ENCODE peak calls at places on chromosomes 11 and 22, in four cellular contexts. U is stomach, W is tibial artery, G is glutamatergic neuron. E is an unnamed sample.

GRCh38 chr11:109508185-109508584 is 86.2 kb downstream of the C11orf87 start:
- DNase-seq in U (no peak), W (no peak), G (no peak), E (no peak)

GRCh38 chr11:8707541-8708270 is 25.1 kb downstream of the RPL27A start:
- DNase-seq in G (no peak), U (no peak), W (peak; percentile 48), E (no peak)

GRCh38 chr11:58675344-58676155 is 53.1 kb downstream of the CNTF start:
- DNase-seq in G (peak; percentile 90), W (peak; percentile 69), U (peak; percentile 83), E (peak; percentile 68)

GRCh38 chr11:15688351-15688792 is 573.6 kb downstream of the INSC start:
- DNase-seq in W (peak; percentile 38), G (no peak), U (no peak), E (no peak)

GRCh38 chr11:79352304-79352703 is 88.5 kb downstream of the TENM4 start:
- DNase-seq in W (no peak), G (peak; percentile 36), U (no peak), E (no peak)

GRCh38 chr11:66112041-66112491 is 42.0 kb downstream of the PACS1 start:
- DNase-seq in W (no peak), G (peak; percentile 31), U (no peak), E (no peak)

GRCh38 chr11:118095967-118096367 is 9.2 kb upstream of the SMIM35 start:
- DNase-seq in W (no peak), G (no peak), U (no peak), E (no peak)

GRCh38 chr22:35892192-35892591 is 136.4 kb downstream of the RBFOX2 start:
- DNase-seq in U (no peak), G (no peak), W (no peak), E (no peak)

GRCh38 chr11:61874460-61874809 is 16.9 kb downstream of the FADS3 start:
- DNase-seq in W (no peak), G (no peak), U (no peak), E (no peak)

GRCh38 chr22:17738386-17739128 is 35.7 kb downstream of the BID start:
- DNase-seq in U (no peak), G (no peak), W (no peak), E (no peak)

GRCh38 chr22:25347752-25348102 is 128.3 kb downstream of the CRYBB2 start:
- DNase-seq in G (no peak), U (no peak), W (no peak), E (no peak)

GRCh38 chr22:49724030-49724892 is 103.4 kb downstream of the BRD1 start:
- DNase-seq in U (no peak), G (no peak), W (no peak), E (no peak)

GRCh38 chr11:111549869-111550203 is 9.3 kb downstream of the LAYN start:
- DNase-seq in U (no peak), W (no peak), G (no peak), E (no peak)

GRCh38 chr11:77377734-77378133 is 76.2 kb upstream of the GDPD4 start:
- DNase-seq in U (no peak), G (no peak), W (no peak), E (no peak)

DNA sequence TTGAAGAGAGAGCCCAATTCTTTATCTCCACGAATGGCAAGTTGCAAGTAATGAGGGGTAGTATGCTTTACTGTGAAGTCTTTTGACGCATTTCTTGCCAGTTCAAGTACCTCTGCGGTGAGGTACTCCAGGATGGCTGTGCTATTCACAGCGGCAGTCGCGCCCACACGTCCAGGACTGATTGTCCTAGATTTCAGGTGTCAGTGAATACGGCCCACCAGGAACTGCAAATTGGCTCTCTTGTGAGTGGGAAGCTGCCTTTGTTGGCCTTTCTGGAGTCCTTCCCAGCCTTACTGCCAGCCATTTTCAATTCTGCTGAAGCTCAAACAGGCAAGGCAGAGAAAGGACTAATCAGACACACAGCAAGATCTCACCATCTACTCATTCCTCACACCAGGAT is 8.5 kb downstream of the PPFIA1 start:
- DNase-seq in W (no peak), G (no peak), U (no peak), E (no peak)
- TF ChIP-seq CTCF in W (no peak), G (no peak), U (no peak), E (no peak)

GRCh38 chr11:44785856-44786606 is 59.3 kb downstream of the TSPAN18 start:
- DNase-seq in W (no peak), U (no peak), G (no peak), E (no peak)
- TF ChIP-seq CTCF in W (no peak), U (no peak), G (no peak), E (peak; percentile 28)

GRCh38 chr22:43270314-43270908 is 72.8 kb downstream of the SCUBE1 start:
- DNase-seq in G (no peak), U (no peak), W (no peak), E (no peak)
- TF ChIP-seq CTCF in G (no peak), U (no peak), W (no peak), E (peak; percentile 40)

DNA sequence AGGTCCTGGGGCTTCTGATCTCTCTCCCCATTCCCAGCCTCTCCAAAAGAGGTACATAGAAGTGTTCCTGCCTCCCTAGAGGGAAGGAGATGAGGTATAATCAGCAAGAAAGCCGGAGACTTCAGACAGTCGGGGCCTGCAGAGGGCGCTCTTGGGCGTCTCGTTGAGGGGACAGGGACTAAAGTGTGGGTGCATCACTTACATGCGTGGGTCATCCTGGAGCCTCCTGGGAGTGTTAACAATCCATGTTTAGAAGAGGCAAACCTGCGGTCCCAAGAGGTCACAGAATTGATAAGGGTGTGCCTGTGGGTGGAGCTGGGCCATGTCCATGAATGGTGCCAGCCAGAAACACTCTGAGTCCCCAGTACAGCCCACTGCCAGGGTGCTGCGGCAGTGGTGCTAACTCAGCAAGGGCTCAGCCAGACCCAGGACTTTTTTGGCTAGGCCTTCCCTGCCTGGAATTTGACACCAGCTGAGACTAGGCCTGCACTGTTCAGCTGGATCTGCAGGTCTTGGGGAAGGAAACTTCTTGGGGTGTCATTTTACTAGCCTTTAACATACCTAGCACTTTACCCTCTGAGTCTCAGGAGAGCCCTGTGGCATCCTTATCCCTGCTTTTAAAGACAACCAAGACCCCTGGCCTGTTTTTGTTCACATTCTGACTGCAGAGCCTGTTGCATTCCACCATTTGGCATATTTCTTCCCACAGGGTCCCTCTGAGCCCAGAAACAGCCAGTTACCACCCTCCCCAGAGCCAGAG is 5.5 kb downstream of the YDJC start:
- DNase-seq in W (no peak), U (no peak), G (peak; percentile 68), E (no peak)
- TF ChIP-seq CTCF in W (no peak), U (no peak), G (peak; percentile 66), E (peak; percentile 48)

GRCh38 chr22:43537019-43537585 is 125.3 kb downstream of the MPPED1 start:
- DNase-seq in W (no peak), U (peak; percentile 23), G (no peak), E (no peak)
- TF ChIP-seq CTCF in W (no peak), U (no peak), G (no peak), E (no peak)